ENCODE peak calls at places on chromosomes 12 and 14, in five cellular contexts. One of them, this sample, is unnamed.

GRCh38 chr14:63853831-63854293 is 1.1 kb downstream of the SYNE2 start:
- DNase-seq in HL-60: no peak
- DNase-seq in HepG2: peak
- DNase-seq in SK-N-SH: peak
- DNase-seq in GM12878: no peak
- DNase-seq in this sample: no peak

GRCh38 chr12:64889434-64890216 is 65.2 kb downstream of the TBC1D30 start:
- DNase-seq in HL-60: no peak
- DNase-seq in HepG2: peak
- DNase-seq in SK-N-SH: no peak
- DNase-seq in GM12878: no peak
- DNase-seq in this sample: no peak

GRCh38 chr12:25789520-25789919 is 169.0 kb upstream of the RASSF8 start:
- DNase-seq in HL-60: no peak
- DNase-seq in HepG2: no peak
- DNase-seq in SK-N-SH: no peak
- DNase-seq in GM12878: no peak
- DNase-seq in this sample: no peak

GRCh38 chr12:105382771-105383632 is 52.5 kb downstream of the C12orf75 start:
- DNase-seq in HL-60: peak
- DNase-seq in HepG2: peak
- DNase-seq in SK-N-SH: peak
- DNase-seq in GM12878: peak
- DNase-seq in this sample: peak

GRCh38 chr12:70692681-70693288 is 55.6 kb upstream of the PTPRB start:
- DNase-seq in HL-60: no peak
- DNase-seq in HepG2: no peak
- DNase-seq in SK-N-SH: peak
- DNase-seq in GM12878: no peak
- DNase-seq in this sample: peak

GRCh38 chr14:106556665-106557289 is 1030.4 kb downstream of the TMEM121 start:
- DNase-seq in HL-60: peak
- DNase-seq in HepG2: peak
- DNase-seq in SK-N-SH: peak
- DNase-seq in GM12878: no peak
- DNase-seq in this sample: peak

GRCh38 chr12:2537868-2538541 is 256.8 kb upstream of the FKBP4 start:
- DNase-seq in HL-60: no peak
- DNase-seq in HepG2: no peak
- DNase-seq in SK-N-SH: no peak
- DNase-seq in GM12878: no peak
- DNase-seq in this sample: no peak

GRCh38 chr14:66281036-66281776 is 205.0 kb upstream of the CCDC196 start:
- DNase-seq in HL-60: no peak
- DNase-seq in HepG2: no peak
- DNase-seq in SK-N-SH: no peak
- DNase-seq in GM12878: no peak
- DNase-seq in this sample: no peak

GRCh38 chr14:75548544-75548943 is 26.3 kb downstream of the BATF start:
- DNase-seq in HL-60: no peak
- DNase-seq in HepG2: no peak
- DNase-seq in SK-N-SH: no peak
- DNase-seq in GM12878: no peak
- DNase-seq in this sample: no peak

GRCh38 chr14:105068818-105069217 is 3.6 kb upstream of the GPR132 start:
- DNase-seq in HL-60: no peak
- DNase-seq in HepG2: no peak
- DNase-seq in SK-N-SH: no peak
- DNase-seq in GM12878: no peak
- DNase-seq in this sample: no peak

GRCh38 chr12:107731376-107731775 is 29.6 kb downstream of the PRDM4 start:
- DNase-seq in HL-60: no peak
- DNase-seq in HepG2: no peak
- DNase-seq in SK-N-SH: no peak
- DNase-seq in GM12878: no peak
- DNase-seq in this sample: no peak

GRCh38 chr12:17456486-17456885 is 633.5 kb downstream of the RERGL start:
- DNase-seq in HL-60: no peak
- DNase-seq in HepG2: no peak
- DNase-seq in SK-N-SH: no peak
- DNase-seq in GM12878: no peak
- DNase-seq in this sample: no peak

GRCh38 chr14:101476931-101477553 is 84.3 kb upstream of the DIO3 start:
- DNase-seq in HL-60: no peak
- DNase-seq in HepG2: peak
- DNase-seq in SK-N-SH: no peak
- DNase-seq in GM12878: no peak
- DNase-seq in this sample: no peak

GRCh38 chr14:55957950-55958349 is 160.3 kb upstream of the PELI2 start:
- DNase-seq in HL-60: no peak
- DNase-seq in HepG2: no peak
- DNase-seq in SK-N-SH: no peak
- DNase-seq in GM12878: no peak
- DNase-seq in this sample: no peak

GRCh38 chr14:98704441-98704840 is 567.6 kb downstream of the BCL11B start:
- DNase-seq in HL-60: peak
- DNase-seq in HepG2: no peak
- DNase-seq in SK-N-SH: no peak
- DNase-seq in GM12878: no peak
- DNase-seq in this sample: no peak

GRCh38 chr12:94867066-94867855 is 136.2 kb downstream of the NDUFA12 start:
- DNase-seq in HL-60: no peak
- DNase-seq in HepG2: no peak
- DNase-seq in SK-N-SH: no peak
- DNase-seq in GM12878: no peak
- DNase-seq in this sample: no peak

GRCh38 chr14:31159682-31160296 is 47.8 kb downstream of the HECTD1 start:
- DNase-seq in HL-60: no peak
- DNase-seq in HepG2: no peak
- DNase-seq in SK-N-SH: no peak
- DNase-seq in GM12878: no peak
- DNase-seq in this sample: no peak

GRCh38 chr12:52598966-52599365 is 2.3 kb downstream of the KRT72 start:
- DNase-seq in HL-60: no peak
- DNase-seq in HepG2: no peak
- DNase-seq in SK-N-SH: no peak
- DNase-seq in GM12878: no peak
- DNase-seq in this sample: no peak

GRCh38 chr12:109706747-109707469 is 6.7 kb upstream of the FAM222A start:
- DNase-seq in HL-60: no peak
- DNase-seq in HepG2: peak
- DNase-seq in SK-N-SH: peak
- DNase-seq in GM12878: no peak
- DNase-seq in this sample: no peak

GRCh38 chr12:54404061-54405004 is 14.7 kb downstream of the ITGA5 start:
- DNase-seq in HL-60: peak
- DNase-seq in HepG2: peak
- DNase-seq in SK-N-SH: peak
- DNase-seq in GM12878: no peak
- DNase-seq in this sample: peak

GRCh38 chr14:100041274-100041673 is 23.9 kb upstream of the EVL start:
- DNase-seq in HL-60: peak
- DNase-seq in HepG2: no peak
- DNase-seq in SK-N-SH: no peak
- DNase-seq in GM12878: no peak
- DNase-seq in this sample: no peak

GRCh38 chr12:92624236-92624635 is 78.6 kb upstream of the PLEKHG7 start:
- DNase-seq in HL-60: no peak
- DNase-seq in HepG2: no peak
- DNase-seq in SK-N-SH: no peak
- DNase-seq in GM12878: no peak
- DNase-seq in this sample: no peak

GRCh38 chr14:61107148-61107641 is 126.2 kb downstream of the SLC38A6 start:
- DNase-seq in HL-60: no peak
- DNase-seq in HepG2: no peak
- DNase-seq in SK-N-SH: no peak
- DNase-seq in GM12878: no peak
- DNase-seq in this sample: no peak

GRCh38 chr12:3828888-3829287 is 44.3 kb downstream of the PARP11 start:
- DNase-seq in HL-60: no peak
- DNase-seq in HepG2: no peak
- DNase-seq in SK-N-SH: no peak
- DNase-seq in GM12878: no peak
- DNase-seq in this sample: no peak

GRCh38 chr14:75094896-75095295 is 25.5 kb downstream of the ZC2HC1C start:
- DNase-seq in HL-60: no peak
- DNase-seq in HepG2: no peak
- DNase-seq in SK-N-SH: no peak
- DNase-seq in GM12878: no peak
- DNase-seq in this sample: no peak

GRCh38 chr12:77153706-77154105 is 88.3 kb upstream of the E2F7 start:
- DNase-seq in HL-60: no peak
- DNase-seq in HepG2: no peak
- DNase-seq in SK-N-SH: no peak
- DNase-seq in GM12878: no peak
- DNase-seq in this sample: no peak

GRCh38 chr12:77151030-77151429 is 85.7 kb upstream of the E2F7 start:
- DNase-seq in HL-60: no peak
- DNase-seq in HepG2: no peak
- DNase-seq in SK-N-SH: no peak
- DNase-seq in GM12878: no peak
- DNase-seq in this sample: no peak

GRCh38 chr12:77152623-77153193 is 87.3 kb upstream of the E2F7 start:
- DNase-seq in HL-60: no peak
- DNase-seq in HepG2: peak
- DNase-seq in SK-N-SH: no peak
- DNase-seq in GM12878: no peak
- DNase-seq in this sample: no peak
- TF ChIP-seq GABPA in HL-60: no peak
- TF ChIP-seq GABPA in HepG2: no peak
- TF ChIP-seq GABPA in SK-N-SH: no peak
- TF ChIP-seq GABPA in GM12878: no peak
- TF ChIP-seq GABPA in this sample: no peak

GRCh38 chr14:22651586-22651985 is 7.4 kb upstream of the OR6J1 start:
- DNase-seq in HL-60: no peak
- DNase-seq in HepG2: no peak
- DNase-seq in SK-N-SH: no peak
- DNase-seq in GM12878: no peak
- DNase-seq in this sample: no peak

GRCh38 chr14:22650046-22650739 is 6.0 kb upstream of the OR6J1 start:
- DNase-seq in HL-60: no peak
- DNase-seq in HepG2: no peak
- DNase-seq in SK-N-SH: no peak
- DNase-seq in GM12878: no peak
- DNase-seq in this sample: no peak

GRCh38 chr14:22653012-22653621 is 9.0 kb upstream of the OR6J1 start:
- DNase-seq in HL-60: peak
- DNase-seq in HepG2: peak
- DNase-seq in SK-N-SH: peak
- DNase-seq in GM12878: no peak
- DNase-seq in this sample: peak

GRCh38 chr14:22648506-22648905 is 4.4 kb upstream of the OR6J1 start:
- DNase-seq in HL-60: no peak
- DNase-seq in HepG2: no peak
- DNase-seq in SK-N-SH: no peak
- DNase-seq in GM12878: no peak
- DNase-seq in this sample: no peak

DNA sequence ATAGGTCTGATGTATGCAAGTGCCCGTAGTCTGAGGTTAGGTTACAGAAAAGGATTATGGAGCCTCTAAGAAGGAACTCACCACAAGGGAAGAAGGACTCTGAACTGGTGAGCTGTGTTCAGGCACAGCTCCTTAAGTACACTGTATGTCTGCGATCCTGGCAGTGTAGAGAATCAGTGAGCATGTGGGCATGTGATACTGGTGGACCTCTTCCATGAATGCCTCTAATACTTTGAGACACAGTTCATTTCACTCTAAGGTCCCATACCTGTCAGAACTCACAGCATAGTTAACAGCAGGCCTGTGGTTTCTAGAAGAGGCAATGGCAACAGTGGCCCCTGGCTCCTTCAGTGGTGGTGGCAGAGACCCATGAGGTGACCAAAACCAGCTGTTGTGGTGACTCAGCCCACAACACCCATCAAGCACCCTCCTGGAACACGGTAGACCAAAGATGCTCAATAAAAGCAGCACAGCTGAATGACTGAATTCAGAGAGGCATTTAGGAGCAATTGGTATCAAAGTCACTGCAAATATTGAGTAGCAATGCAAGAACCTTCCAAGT is 6.9 kb upstream of the OR6J1 start:
- DNase-seq in HL-60: peak
- DNase-seq in HepG2: no peak
- DNase-seq in SK-N-SH: no peak
- DNase-seq in GM12878: peak
- DNase-seq in this sample: peak
- TF ChIP-seq GABPA in HL-60: no peak
- TF ChIP-seq GABPA in HepG2: no peak
- TF ChIP-seq GABPA in SK-N-SH: no peak
- TF ChIP-seq GABPA in GM12878: no peak
- TF ChIP-seq GABPA in this sample: no peak

GRCh38 chr12:124954771-124955170 is 34.2 kb downstream of the DHX37 start:
- DNase-seq in HL-60: no peak
- DNase-seq in HepG2: no peak
- DNase-seq in SK-N-SH: peak
- DNase-seq in GM12878: no peak
- DNase-seq in this sample: no peak
- TF ChIP-seq GABPA in HL-60: no peak
- TF ChIP-seq GABPA in HepG2: no peak
- TF ChIP-seq GABPA in SK-N-SH: no peak
- TF ChIP-seq GABPA in GM12878: no peak
- TF ChIP-seq GABPA in this sample: no peak

DNA sequence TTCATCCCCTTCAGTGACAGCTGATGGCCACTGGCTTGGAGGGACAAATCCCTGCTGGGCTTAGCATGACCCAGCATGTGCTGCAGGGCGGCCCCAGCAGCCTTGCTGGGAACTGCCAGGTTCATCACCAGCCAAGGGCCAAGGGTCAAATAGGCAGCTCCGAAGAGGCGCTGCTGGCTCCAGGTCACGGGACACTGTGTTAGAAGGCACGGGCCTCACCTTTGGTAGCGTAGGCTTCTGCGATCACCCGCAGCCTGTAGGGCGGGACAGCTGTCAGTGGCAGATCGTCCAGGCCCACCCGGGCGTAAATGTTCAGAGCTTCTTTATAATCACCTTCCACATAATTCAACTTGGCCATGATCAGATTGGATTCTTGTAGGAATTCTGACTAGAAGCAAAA is 35.7 kb downstream of the TTC7B start:
- DNase-seq in HL-60: no peak
- DNase-seq in HepG2: no peak
- DNase-seq in SK-N-SH: no peak
- DNase-seq in GM12878: no peak
- DNase-seq in this sample: no peak
- TF ChIP-seq GABPA in HL-60: no peak
- TF ChIP-seq GABPA in HepG2: no peak
- TF ChIP-seq GABPA in SK-N-SH: no peak
- TF ChIP-seq GABPA in GM12878: no peak
- TF ChIP-seq GABPA in this sample: no peak

GRCh38 chr12:87120440-87120839 is 864.2 kb upstream of the MGAT4C start:
- DNase-seq in HL-60: no peak
- DNase-seq in HepG2: peak
- DNase-seq in SK-N-SH: no peak
- DNase-seq in GM12878: no peak
- DNase-seq in this sample: no peak
- TF ChIP-seq GABPA in HL-60: no peak
- TF ChIP-seq GABPA in HepG2: no peak
- TF ChIP-seq GABPA in SK-N-SH: no peak
- TF ChIP-seq GABPA in GM12878: no peak
- TF ChIP-seq GABPA in this sample: no peak